ENCODE peak calls at places on chromosomes 3 and 15, in eight cellular contexts. One of them, this sample, is unnamed.

GRCh38 chr15:63971427-63971805 is 74.9 kb downstream of the DAPK2 start:
- DNase-seq in CD8-positive, alpha-beta memory T cell: peak
- DNase-seq in NCI-H69: no peak
- DNase-seq in AML-193: no peak
- DNase-seq in NCI-H460: no peak
- DNase-seq in NCI-H1092: no peak
- DNase-seq in activated naive CD4-positive, alpha-beta T cell treated with Interleukin-2 at 50 U/mL for 16 hours: peak
- DNase-seq in iPS-NIHi11: no peak
- DNase-seq in this sample: peak

GRCh38 chr3:149765762-149766334 is 13.6 kb upstream of the COMMD2 start:
- DNase-seq in CD8-positive, alpha-beta memory T cell: no peak
- DNase-seq in AML-193: peak
- DNase-seq in NCI-H1092: no peak
- DNase-seq in NCI-H460: peak
- DNase-seq in NCI-H69: peak
- DNase-seq in activated naive CD4-positive, alpha-beta T cell treated with Interleukin-2 at 50 U/mL for 16 hours: no peak
- DNase-seq in iPS-NIHi11: peak
- DNase-seq in this sample: peak

GRCh38 chr3:27049792-27050191 is 319.4 kb downstream of the NEK10 start:
- DNase-seq in AML-193: no peak
- DNase-seq in NCI-H1092: no peak
- DNase-seq in CD8-positive, alpha-beta memory T cell: no peak
- DNase-seq in activated naive CD4-positive, alpha-beta T cell treated with Interleukin-2 at 50 U/mL for 16 hours: no peak
- DNase-seq in iPS-NIHi11: no peak
- DNase-seq in NCI-H460: no peak
- DNase-seq in NCI-H69: no peak
- DNase-seq in this sample: no peak

GRCh38 chr15:73832657-73833056 is 40.7 kb upstream of the TBC1D21 start:
- DNase-seq in AML-193: no peak
- DNase-seq in iPS-NIHi11: peak
- DNase-seq in NCI-H69: no peak
- DNase-seq in NCI-H460: no peak
- DNase-seq in CD8-positive, alpha-beta memory T cell: no peak
- DNase-seq in activated naive CD4-positive, alpha-beta T cell treated with Interleukin-2 at 50 U/mL for 16 hours: no peak
- DNase-seq in NCI-H1092: no peak
- DNase-seq in this sample: no peak

GRCh38 chr3:127135241-127136023 is 57.5 kb upstream of the PRR23E start:
- DNase-seq in NCI-H460: no peak
- DNase-seq in iPS-NIHi11: peak
- DNase-seq in NCI-H1092: peak
- DNase-seq in NCI-H69: peak
- DNase-seq in activated naive CD4-positive, alpha-beta T cell treated with Interleukin-2 at 50 U/mL for 16 hours: no peak
- DNase-seq in AML-193: no peak
- DNase-seq in CD8-positive, alpha-beta memory T cell: no peak
- DNase-seq in this sample: no peak

GRCh38 chr15:40320931-40321371 is 2.5 kb upstream of the INAFM2 start:
- DNase-seq in activated naive CD4-positive, alpha-beta T cell treated with Interleukin-2 at 50 U/mL for 16 hours: peak
- DNase-seq in iPS-NIHi11: peak
- DNase-seq in AML-193: peak
- DNase-seq in NCI-H69: peak
- DNase-seq in NCI-H1092: peak
- DNase-seq in NCI-H460: peak
- DNase-seq in CD8-positive, alpha-beta memory T cell: peak
- DNase-seq in this sample: peak

GRCh38 chr3:167166012-167166411 is 214.1 kb downstream of the ZBBX start:
- DNase-seq in NCI-H460: no peak
- DNase-seq in NCI-H1092: no peak
- DNase-seq in activated naive CD4-positive, alpha-beta T cell treated with Interleukin-2 at 50 U/mL for 16 hours: no peak
- DNase-seq in NCI-H69: no peak
- DNase-seq in AML-193: no peak
- DNase-seq in CD8-positive, alpha-beta memory T cell: no peak
- DNase-seq in iPS-NIHi11: no peak
- DNase-seq in this sample: no peak

GRCh38 chr3:51642462-51642861 is 28.6 kb upstream of the TEX264 start:
- DNase-seq in CD8-positive, alpha-beta memory T cell: no peak
- DNase-seq in NCI-H69: no peak
- DNase-seq in NCI-H460: no peak
- DNase-seq in activated naive CD4-positive, alpha-beta T cell treated with Interleukin-2 at 50 U/mL for 16 hours: no peak
- DNase-seq in AML-193: peak
- DNase-seq in NCI-H1092: no peak
- DNase-seq in iPS-NIHi11: no peak
- DNase-seq in this sample: peak

GRCh38 chr15:90884719-90885431 is 571 bp downstream of the FES start:
- DNase-seq in AML-193: no peak
- DNase-seq in NCI-H69: no peak
- DNase-seq in CD8-positive, alpha-beta memory T cell: no peak
- DNase-seq in NCI-H1092: no peak
- DNase-seq in iPS-NIHi11: no peak
- DNase-seq in NCI-H460: no peak
- DNase-seq in activated naive CD4-positive, alpha-beta T cell treated with Interleukin-2 at 50 U/mL for 16 hours: no peak
- DNase-seq in this sample: no peak

GRCh38 chr15:69509131-69509530 is 56.5 kb downstream of the RPLP1 start:
- DNase-seq in AML-193: no peak
- DNase-seq in NCI-H1092: no peak
- DNase-seq in CD8-positive, alpha-beta memory T cell: no peak
- DNase-seq in activated naive CD4-positive, alpha-beta T cell treated with Interleukin-2 at 50 U/mL for 16 hours: no peak
- DNase-seq in NCI-H69: no peak
- DNase-seq in NCI-H460: no peak
- DNase-seq in iPS-NIHi11: no peak
- DNase-seq in this sample: no peak

GRCh38 chr3:186931487-186932280 is 1.4 kb downstream of the ST6GAL1 start:
- DNase-seq in AML-193: peak
- DNase-seq in activated naive CD4-positive, alpha-beta T cell treated with Interleukin-2 at 50 U/mL for 16 hours: peak
- DNase-seq in NCI-H69: peak
- DNase-seq in CD8-positive, alpha-beta memory T cell: peak
- DNase-seq in NCI-H460: no peak
- DNase-seq in iPS-NIHi11: peak
- DNase-seq in NCI-H1092: no peak
- DNase-seq in this sample: peak

GRCh38 chr3:177816667-177817208 is 619.5 kb upstream of the TBL1XR1 start:
- DNase-seq in activated naive CD4-positive, alpha-beta T cell treated with Interleukin-2 at 50 U/mL for 16 hours: no peak
- DNase-seq in NCI-H69: peak
- DNase-seq in NCI-H1092: no peak
- DNase-seq in CD8-positive, alpha-beta memory T cell: no peak
- DNase-seq in NCI-H460: peak
- DNase-seq in iPS-NIHi11: peak
- DNase-seq in AML-193: no peak
- DNase-seq in this sample: peak

GRCh38 chr3:100789582-100789981 is 80.3 kb downstream of the TFG start:
- DNase-seq in NCI-H460: no peak
- DNase-seq in NCI-H1092: no peak
- DNase-seq in iPS-NIHi11: no peak
- DNase-seq in activated naive CD4-positive, alpha-beta T cell treated with Interleukin-2 at 50 U/mL for 16 hours: no peak
- DNase-seq in AML-193: no peak
- DNase-seq in NCI-H69: no peak
- DNase-seq in CD8-positive, alpha-beta memory T cell: no peak
- DNase-seq in this sample: no peak

GRCh38 chr3:122245513-122246174 is 62.2 kb downstream of the CASR start:
- DNase-seq in activated naive CD4-positive, alpha-beta T cell treated with Interleukin-2 at 50 U/mL for 16 hours: no peak
- DNase-seq in NCI-H460: no peak
- DNase-seq in iPS-NIHi11: no peak
- DNase-seq in AML-193: peak
- DNase-seq in NCI-H69: no peak
- DNase-seq in CD8-positive, alpha-beta memory T cell: no peak
- DNase-seq in NCI-H1092: no peak
- DNase-seq in this sample: peak

GRCh38 chr3:195082811-195083210 is 188.1 kb downstream of the XXYLT1 start:
- DNase-seq in activated naive CD4-positive, alpha-beta T cell treated with Interleukin-2 at 50 U/mL for 16 hours: no peak
- DNase-seq in NCI-H1092: no peak
- DNase-seq in NCI-H69: no peak
- DNase-seq in CD8-positive, alpha-beta memory T cell: no peak
- DNase-seq in iPS-NIHi11: no peak
- DNase-seq in AML-193: no peak
- DNase-seq in NCI-H460: no peak
- DNase-seq in this sample: no peak

GRCh38 chr3:12149029-12149428 is 9.7 kb downstream of the TIMP4 start:
- DNase-seq in NCI-H460: no peak
- DNase-seq in CD8-positive, alpha-beta memory T cell: no peak
- DNase-seq in iPS-NIHi11: no peak
- DNase-seq in NCI-H69: peak
- DNase-seq in NCI-H1092: no peak
- DNase-seq in activated naive CD4-positive, alpha-beta T cell treated with Interleukin-2 at 50 U/mL for 16 hours: no peak
- DNase-seq in AML-193: no peak
- DNase-seq in this sample: no peak

GRCh38 chr3:193826126-193826795 is 233.3 kb downstream of the OPA1 start:
- DNase-seq in CD8-positive, alpha-beta memory T cell: no peak
- DNase-seq in NCI-H1092: no peak
- DNase-seq in activated naive CD4-positive, alpha-beta T cell treated with Interleukin-2 at 50 U/mL for 16 hours: no peak
- DNase-seq in iPS-NIHi11: no peak
- DNase-seq in NCI-H69: peak
- DNase-seq in NCI-H460: no peak
- DNase-seq in AML-193: no peak
- DNase-seq in this sample: no peak

This sample was measured in OCI-LY7.